ENCODE peak calls at places on chromosome 15, in nine cellular contexts. One of them, this sample, is unnamed. For H3K9me3, the result is how much of the 10 kb centered on the place peaks cover.

GRCh38 chr15:69081310-69082004 is 67.0 kb downstream of the NOX5 start:
- DNase-seq in astrocyte: peak
- DNase-seq in left ventricle myocardium inferior: peak
- DNase-seq in CD8-positive, alpha-beta memory T cell: no peak
- DNase-seq in right atrium auricular region: peak
- DNase-seq in thoracic aorta: no peak
- DNase-seq in Panc1: no peak
- DNase-seq in IMR-90: peak
- DNase-seq in right lobe of liver: no peak
- DNase-seq in this sample: no peak

GRCh38 chr15:50940506-50940905 is 32.0 kb downstream of the AP4E1 start:
- DNase-seq in IMR-90: peak
- DNase-seq in CD8-positive, alpha-beta memory T cell: no peak
- DNase-seq in astrocyte: peak
- DNase-seq in Panc1: no peak
- DNase-seq in right lobe of liver: no peak
- DNase-seq in thoracic aorta: no peak
- DNase-seq in right atrium auricular region: no peak
- DNase-seq in left ventricle myocardium inferior: no peak
- DNase-seq in this sample: no peak

GRCh38 chr15:98700501-98700900 is 52.2 kb downstream of the IGF1R start:
- DNase-seq in Panc1: no peak
- DNase-seq in astrocyte: no peak
- DNase-seq in right atrium auricular region: no peak
- DNase-seq in IMR-90: no peak
- DNase-seq in CD8-positive, alpha-beta memory T cell: no peak
- DNase-seq in left ventricle myocardium inferior: no peak
- DNase-seq in thoracic aorta: no peak
- DNase-seq in right lobe of liver: no peak
- DNase-seq in this sample: no peak

GRCh38 chr15:47741907-47742306 is 24.6 kb downstream of the SEMA6D start:
- DNase-seq in right atrium auricular region: no peak
- DNase-seq in thoracic aorta: no peak
- DNase-seq in Panc1: no peak
- DNase-seq in right lobe of liver: no peak
- DNase-seq in left ventricle myocardium inferior: no peak
- DNase-seq in IMR-90: no peak
- DNase-seq in CD8-positive, alpha-beta memory T cell: no peak
- DNase-seq in astrocyte: no peak
- DNase-seq in this sample: no peak

GRCh38 chr15:97963779-97964178 is 3.3 kb downstream of the ARRDC4 start:
- DNase-seq in CD8-positive, alpha-beta memory T cell: no peak
- DNase-seq in right atrium auricular region: no peak
- DNase-seq in Panc1: no peak
- DNase-seq in left ventricle myocardium inferior: no peak
- DNase-seq in right lobe of liver: no peak
- DNase-seq in thoracic aorta: no peak
- DNase-seq in IMR-90: no peak
- DNase-seq in astrocyte: no peak
- DNase-seq in this sample: no peak

GRCh38 chr15:64845183-64845611 is 3.5 kb downstream of the PLEKHO2 start:
- DNase-seq in left ventricle myocardium inferior: peak
- DNase-seq in right lobe of liver: no peak
- DNase-seq in astrocyte: no peak
- DNase-seq in CD8-positive, alpha-beta memory T cell: no peak
- DNase-seq in IMR-90: no peak
- DNase-seq in thoracic aorta: no peak
- DNase-seq in right atrium auricular region: no peak
- DNase-seq in Panc1: no peak
- DNase-seq in this sample: no peak

GRCh38 chr15:82985688-82986441 is at the start of gene RAMAC:
- DNase-seq in thoracic aorta: peak
- DNase-seq in CD8-positive, alpha-beta memory T cell: peak
- DNase-seq in left ventricle myocardium inferior: peak
- DNase-seq in astrocyte: peak
- DNase-seq in right lobe of liver: peak
- DNase-seq in Panc1: peak
- DNase-seq in right atrium auricular region: peak
- DNase-seq in IMR-90: peak
- DNase-seq in this sample: peak

GRCh38 chr15:65077981-65078352 is 1.4 kb downstream of the KBTBD13 start:
- DNase-seq in right lobe of liver: peak
- DNase-seq in astrocyte: no peak
- DNase-seq in thoracic aorta: no peak
- DNase-seq in Panc1: no peak
- DNase-seq in right atrium auricular region: no peak
- DNase-seq in CD8-positive, alpha-beta memory T cell: peak
- DNase-seq in left ventricle myocardium inferior: peak
- DNase-seq in IMR-90: no peak
- DNase-seq in this sample: peak

GRCh38 chr15:71448688-71449114 is 333.4 kb downstream of the THSD4 start:
- DNase-seq in CD8-positive, alpha-beta memory T cell: no peak
- DNase-seq in IMR-90: peak
- DNase-seq in thoracic aorta: no peak
- DNase-seq in astrocyte: peak
- DNase-seq in right lobe of liver: no peak
- DNase-seq in right atrium auricular region: no peak
- DNase-seq in left ventricle myocardium inferior: no peak
- DNase-seq in Panc1: peak
- DNase-seq in this sample: no peak

GRCh38 chr15:93037341-93038063 is 51.5 kb downstream of the RGMA start:
- DNase-seq in right lobe of liver: peak
- DNase-seq in astrocyte: peak
- DNase-seq in left ventricle myocardium inferior: peak
- DNase-seq in Panc1: no peak
- DNase-seq in CD8-positive, alpha-beta memory T cell: no peak
- DNase-seq in IMR-90: no peak
- DNase-seq in right atrium auricular region: peak
- DNase-seq in thoracic aorta: no peak
- DNase-seq in this sample: peak

GRCh38 chr15:79282371-79283251 is at the start of gene ANKRD34C:
- DNase-seq in CD8-positive, alpha-beta memory T cell: no peak
- DNase-seq in right lobe of liver: no peak
- DNase-seq in Panc1: no peak
- DNase-seq in right atrium auricular region: no peak
- DNase-seq in astrocyte: no peak
- DNase-seq in left ventricle myocardium inferior: no peak
- DNase-seq in IMR-90: no peak
- DNase-seq in thoracic aorta: no peak
- DNase-seq in this sample: no peak

GRCh38 chr15:67183443-67184169 is 70.9 kb downstream of the AAGAB start:
- DNase-seq in right lobe of liver: no peak
- DNase-seq in thoracic aorta: no peak
- DNase-seq in IMR-90: peak
- DNase-seq in left ventricle myocardium inferior: no peak
- DNase-seq in right atrium auricular region: peak
- DNase-seq in astrocyte: peak
- DNase-seq in CD8-positive, alpha-beta memory T cell: no peak
- DNase-seq in Panc1: no peak
- DNase-seq in this sample: no peak

GRCh38 chr15:49815506-49815905 is 194.7 kb downstream of the DTWD1 start:
- DNase-seq in CD8-positive, alpha-beta memory T cell: no peak
- DNase-seq in IMR-90: no peak
- DNase-seq in right atrium auricular region: no peak
- DNase-seq in left ventricle myocardium inferior: no peak
- DNase-seq in astrocyte: no peak
- DNase-seq in thoracic aorta: no peak
- DNase-seq in Panc1: no peak
- DNase-seq in right lobe of liver: no peak
- DNase-seq in this sample: no peak

GRCh38 chr15:41546846-41547786 is 3.1 kb upstream of the RPAP1 start:
- DNase-seq in CD8-positive, alpha-beta memory T cell: no peak
- DNase-seq in thoracic aorta: no peak
- DNase-seq in left ventricle myocardium inferior: no peak
- DNase-seq in IMR-90: peak
- DNase-seq in Panc1: no peak
- DNase-seq in right atrium auricular region: no peak
- DNase-seq in right lobe of liver: no peak
- DNase-seq in astrocyte: peak
- DNase-seq in this sample: no peak

GRCh38 chr15:61155741-61156700 is 73.1 kb downstream of the RORA start:
- DNase-seq in thoracic aorta: no peak
- DNase-seq in astrocyte: peak
- DNase-seq in right lobe of liver: no peak
- DNase-seq in IMR-90: no peak
- DNase-seq in left ventricle myocardium inferior: peak
- DNase-seq in Panc1: no peak
- DNase-seq in right atrium auricular region: no peak
- DNase-seq in CD8-positive, alpha-beta memory T cell: no peak
- DNase-seq in this sample: no peak

GRCh38 chr15:76514292-76514691 is 177.7 kb downstream of the ISL2 start:
- DNase-seq in CD8-positive, alpha-beta memory T cell: no peak
- DNase-seq in left ventricle myocardium inferior: no peak
- DNase-seq in thoracic aorta: no peak
- DNase-seq in Panc1: no peak
- DNase-seq in astrocyte: no peak
- DNase-seq in IMR-90: no peak
- DNase-seq in right lobe of liver: no peak
- DNase-seq in right atrium auricular region: no peak
- DNase-seq in this sample: no peak

GRCh38 chr15:96089396-96090058 is 241.0 kb upstream of the NR2F2 start:
- DNase-seq in right atrium auricular region: no peak
- DNase-seq in astrocyte: no peak
- DNase-seq in CD8-positive, alpha-beta memory T cell: no peak
- DNase-seq in left ventricle myocardium inferior: no peak
- DNase-seq in thoracic aorta: no peak
- DNase-seq in Panc1: no peak
- DNase-seq in right lobe of liver: no peak
- DNase-seq in IMR-90: no peak
- DNase-seq in this sample: no peak

GRCh38 chr15:39079296-39079834 is 501.5 kb upstream of the THBS1 start:
- DNase-seq in right atrium auricular region: no peak
- DNase-seq in IMR-90: peak
- DNase-seq in right lobe of liver: no peak
- DNase-seq in thoracic aorta: no peak
- DNase-seq in Panc1: no peak
- DNase-seq in astrocyte: peak
- DNase-seq in left ventricle myocardium inferior: no peak
- DNase-seq in CD8-positive, alpha-beta memory T cell: no peak
- DNase-seq in this sample: no peak
- H3K9me3 ChIP-seq in right atrium auricular region: under half
- H3K9me3 ChIP-seq in IMR-90: under half
- H3K9me3 ChIP-seq in right lobe of liver: under half
- H3K9me3 ChIP-seq in thoracic aorta: under half
- H3K9me3 ChIP-seq in Panc1: under half
- H3K9me3 ChIP-seq in astrocyte: under half
- H3K9me3 ChIP-seq in left ventricle myocardium inferior: under half
- H3K9me3 ChIP-seq in CD8-positive, alpha-beta memory T cell: under half
- H3K9me3 ChIP-seq in this sample: under half

GRCh38 chr15:23566070-23567050 is 886 bp downstream of the MKRN3 start:
- DNase-seq in CD8-positive, alpha-beta memory T cell: peak
- DNase-seq in IMR-90: no peak
- DNase-seq in thoracic aorta: no peak
- DNase-seq in left ventricle myocardium inferior: no peak
- DNase-seq in right atrium auricular region: no peak
- DNase-seq in Panc1: no peak
- DNase-seq in right lobe of liver: no peak
- DNase-seq in astrocyte: peak
- DNase-seq in this sample: peak
- H3K4me3 ChIP-seq in CD8-positive, alpha-beta memory T cell: peak
- H3K4me3 ChIP-seq in IMR-90: no peak
- H3K4me3 ChIP-seq in thoracic aorta: peak
- H3K4me3 ChIP-seq in left ventricle myocardium inferior: peak
- H3K4me3 ChIP-seq in right atrium auricular region: peak
- H3K4me3 ChIP-seq in Panc1: peak
- H3K4me3 ChIP-seq in right lobe of liver: no peak
- H3K4me3 ChIP-seq in astrocyte: peak
- H3K4me3 ChIP-seq in this sample: peak

DNA sequence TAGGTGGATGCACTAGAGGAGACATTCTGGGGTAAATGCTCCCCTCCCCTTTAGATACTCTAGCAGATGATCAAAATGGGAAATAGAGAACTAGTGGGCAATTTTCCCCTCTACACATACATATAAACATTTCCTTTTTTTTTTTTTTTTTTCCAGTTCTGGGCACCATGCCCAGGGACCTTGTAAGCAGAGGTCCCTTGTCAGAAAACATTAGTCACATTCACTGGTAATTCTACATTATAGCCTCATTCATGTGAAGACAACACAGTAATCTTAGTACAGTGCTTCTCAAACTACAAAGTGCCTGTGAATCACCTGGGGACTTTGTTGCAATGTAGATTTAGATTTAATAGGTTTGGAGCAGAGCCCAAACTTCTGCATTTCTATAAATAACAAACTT is 60.0 kb upstream of the ACTC1 start:
- DNase-seq in CD8-positive, alpha-beta memory T cell: no peak
- DNase-seq in right atrium auricular region: no peak
- DNase-seq in thoracic aorta: no peak
- DNase-seq in right lobe of liver: no peak
- DNase-seq in astrocyte: peak
- DNase-seq in IMR-90: peak
- DNase-seq in left ventricle myocardium inferior: no peak
- DNase-seq in Panc1: no peak
- DNase-seq in this sample: no peak
- H3K27ac ChIP-seq in CD8-positive, alpha-beta memory T cell: no peak
- H3K27ac ChIP-seq in right atrium auricular region: no peak
- H3K27ac ChIP-seq in thoracic aorta: peak
- H3K27ac ChIP-seq in right lobe of liver: no peak
- H3K27ac ChIP-seq in astrocyte: peak
- H3K27ac ChIP-seq in IMR-90: no peak
- H3K27ac ChIP-seq in left ventricle myocardium inferior: peak
- H3K27ac ChIP-seq in Panc1: no peak
- H3K27ac ChIP-seq in this sample: no peak

DNA sequence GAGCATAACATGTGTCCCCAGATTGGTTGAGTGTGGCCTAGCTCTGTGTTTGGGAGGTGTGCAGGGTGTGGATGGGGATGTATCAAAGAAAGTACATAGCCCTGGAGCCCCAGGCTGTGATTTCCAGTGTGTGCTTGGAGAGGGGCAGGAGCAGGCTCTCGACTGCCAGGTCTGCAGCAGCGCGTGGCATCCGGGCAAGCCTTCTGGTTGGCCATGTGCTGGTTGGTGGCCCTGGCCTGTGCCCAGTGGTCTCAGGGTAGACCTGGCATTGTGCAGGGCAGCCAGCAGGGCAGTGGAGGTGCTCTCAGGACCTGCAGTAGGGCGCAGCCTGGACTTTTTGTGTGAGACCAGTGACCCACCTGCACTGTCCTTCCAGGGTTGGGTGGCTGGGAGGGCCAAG is 231.5 kb downstream of the UBE3A start:
- DNase-seq in right atrium auricular region: no peak
- DNase-seq in astrocyte: no peak
- DNase-seq in Panc1: no peak
- DNase-seq in IMR-90: no peak
- DNase-seq in thoracic aorta: no peak
- DNase-seq in left ventricle myocardium inferior: no peak
- DNase-seq in CD8-positive, alpha-beta memory T cell: no peak
- DNase-seq in right lobe of liver: no peak
- DNase-seq in this sample: no peak
- H3K9me3 ChIP-seq in right atrium auricular region: under half
- H3K9me3 ChIP-seq in astrocyte: under half
- H3K9me3 ChIP-seq in Panc1: under half
- H3K9me3 ChIP-seq in IMR-90: half or more
- H3K9me3 ChIP-seq in thoracic aorta: under half
- H3K9me3 ChIP-seq in left ventricle myocardium inferior: under half
- H3K9me3 ChIP-seq in CD8-positive, alpha-beta memory T cell: under half
- H3K9me3 ChIP-seq in right lobe of liver: under half
- H3K9me3 ChIP-seq in this sample: under half

GRCh38 chr15:36882487-36883108 is 217.8 kb downstream of the MEIS2 start:
- DNase-seq in IMR-90: no peak
- DNase-seq in Panc1: no peak
- DNase-seq in right atrium auricular region: no peak
- DNase-seq in CD8-positive, alpha-beta memory T cell: no peak
- DNase-seq in right lobe of liver: peak
- DNase-seq in thoracic aorta: no peak
- DNase-seq in left ventricle myocardium inferior: peak
- DNase-seq in astrocyte: no peak
- DNase-seq in this sample: no peak
- H3K4me3 ChIP-seq in IMR-90: peak
- H3K4me3 ChIP-seq in Panc1: no peak
- H3K4me3 ChIP-seq in right atrium auricular region: peak
- H3K4me3 ChIP-seq in CD8-positive, alpha-beta memory T cell: no peak
- H3K4me3 ChIP-seq in right lobe of liver: peak
- H3K4me3 ChIP-seq in thoracic aorta: peak
- H3K4me3 ChIP-seq in left ventricle myocardium inferior: peak
- H3K4me3 ChIP-seq in astrocyte: peak
- H3K4me3 ChIP-seq in this sample: no peak